ENCODE peak calls at places on chromosomes 11 and 22, in six cellular contexts. One of them, this sample, is unnamed.

GRCh38 chr11:2166091-2166851 is 5.3 kb upstream of the INS start:
- DNase-seq in fibroblast of mammary gland: no peak
- DNase-seq in heart left ventricle: no peak
- DNase-seq in fibroblast of pulmonary artery: no peak
- DNase-seq in progenitor cell of endocrine pancreas: peak
- DNase-seq in cardiac fibroblast: no peak
- DNase-seq in this sample: peak

GRCh38 chr22:32578752-32579151 is 104.1 kb downstream of the FBXO7 start:
- DNase-seq in progenitor cell of endocrine pancreas: no peak
- DNase-seq in fibroblast of mammary gland: no peak
- DNase-seq in heart left ventricle: no peak
- DNase-seq in cardiac fibroblast: no peak
- DNase-seq in fibroblast of pulmonary artery: no peak
- DNase-seq in this sample: no peak

GRCh38 chr11:112961751-112962747 is 829 bp downstream of the NCAM1 start:
- DNase-seq in fibroblast of pulmonary artery: no peak
- DNase-seq in fibroblast of mammary gland: no peak
- DNase-seq in cardiac fibroblast: no peak
- DNase-seq in progenitor cell of endocrine pancreas: peak
- DNase-seq in heart left ventricle: peak
- DNase-seq in this sample: no peak

GRCh38 chr11:64037027-64037633 is 1.4 kb downstream of the FLRT1 start:
- DNase-seq in fibroblast of mammary gland: no peak
- DNase-seq in fibroblast of pulmonary artery: no peak
- DNase-seq in progenitor cell of endocrine pancreas: no peak
- DNase-seq in heart left ventricle: no peak
- DNase-seq in cardiac fibroblast: no peak
- DNase-seq in this sample: no peak

GRCh38 chr22:31647516-31647915 is 14.5 kb downstream of the PISD start:
- DNase-seq in fibroblast of pulmonary artery: peak
- DNase-seq in heart left ventricle: no peak
- DNase-seq in cardiac fibroblast: peak
- DNase-seq in fibroblast of mammary gland: peak
- DNase-seq in progenitor cell of endocrine pancreas: no peak
- DNase-seq in this sample: no peak

GRCh38 chr11:117523680-117524079 is 196.0 kb downstream of the CEP164 start:
- DNase-seq in fibroblast of mammary gland: peak
- DNase-seq in heart left ventricle: no peak
- DNase-seq in progenitor cell of endocrine pancreas: no peak
- DNase-seq in fibroblast of pulmonary artery: peak
- DNase-seq in cardiac fibroblast: no peak
- DNase-seq in this sample: no peak

GRCh38 chr11:86592659-86593451 is 79.6 kb downstream of the ME3 start:
- DNase-seq in fibroblast of mammary gland: peak
- DNase-seq in progenitor cell of endocrine pancreas: no peak
- DNase-seq in cardiac fibroblast: peak
- DNase-seq in fibroblast of pulmonary artery: peak
- DNase-seq in heart left ventricle: peak
- DNase-seq in this sample: no peak

GRCh38 chr11:118142809-118143208 is 9.8 kb downstream of the SCN4B start:
- DNase-seq in cardiac fibroblast: no peak
- DNase-seq in fibroblast of mammary gland: no peak
- DNase-seq in fibroblast of pulmonary artery: no peak
- DNase-seq in progenitor cell of endocrine pancreas: no peak
- DNase-seq in heart left ventricle: peak
- DNase-seq in this sample: no peak

GRCh38 chr11:12598330-12599256 is 75.6 kb upstream of the TEAD1 start:
- DNase-seq in cardiac fibroblast: peak
- DNase-seq in progenitor cell of endocrine pancreas: no peak
- DNase-seq in heart left ventricle: no peak
- DNase-seq in fibroblast of pulmonary artery: peak
- DNase-seq in fibroblast of mammary gland: peak
- DNase-seq in this sample: no peak

GRCh38 chr11:111788051-111788450 is 21.9 kb upstream of the PPP2R1B start:
- DNase-seq in cardiac fibroblast: no peak
- DNase-seq in fibroblast of mammary gland: no peak
- DNase-seq in progenitor cell of endocrine pancreas: no peak
- DNase-seq in fibroblast of pulmonary artery: no peak
- DNase-seq in heart left ventricle: peak
- DNase-seq in this sample: no peak

GRCh38 chr11:116230453-116230852 is 542.3 kb downstream of the BUD13 start:
- DNase-seq in cardiac fibroblast: no peak
- DNase-seq in fibroblast of mammary gland: no peak
- DNase-seq in progenitor cell of endocrine pancreas: no peak
- DNase-seq in heart left ventricle: no peak
- DNase-seq in fibroblast of pulmonary artery: no peak
- DNase-seq in this sample: no peak

GRCh38 chr11:116194156-116194904 is 578.5 kb downstream of the BUD13 start:
- DNase-seq in fibroblast of mammary gland: no peak
- DNase-seq in fibroblast of pulmonary artery: no peak
- DNase-seq in heart left ventricle: no peak
- DNase-seq in progenitor cell of endocrine pancreas: no peak
- DNase-seq in cardiac fibroblast: no peak
- DNase-seq in this sample: no peak

GRCh38 chr22:18060646-18061620 is 16.9 kb upstream of the PEX26 start:
- DNase-seq in cardiac fibroblast: peak
- DNase-seq in fibroblast of pulmonary artery: peak
- DNase-seq in fibroblast of mammary gland: peak
- DNase-seq in heart left ventricle: no peak
- DNase-seq in progenitor cell of endocrine pancreas: no peak
- DNase-seq in this sample: no peak

GRCh38 chr22:19760652-19761002 is at the start of gene TBX1:
- DNase-seq in cardiac fibroblast: no peak
- DNase-seq in fibroblast of pulmonary artery: no peak
- DNase-seq in heart left ventricle: no peak
- DNase-seq in progenitor cell of endocrine pancreas: no peak
- DNase-seq in fibroblast of mammary gland: no peak
- DNase-seq in this sample: no peak

GRCh38 chr11:1034456-1035295 is 1.8 kb downstream of the MUC6 start:
- DNase-seq in fibroblast of pulmonary artery: no peak
- DNase-seq in fibroblast of mammary gland: no peak
- DNase-seq in progenitor cell of endocrine pancreas: no peak
- DNase-seq in heart left ventricle: no peak
- DNase-seq in cardiac fibroblast: no peak
- DNase-seq in this sample: no peak

GRCh38 chr11:65867284-65868071 is 5.1 kb downstream of the EFEMP2 start:
- DNase-seq in fibroblast of mammary gland: no peak
- DNase-seq in heart left ventricle: no peak
- DNase-seq in cardiac fibroblast: no peak
- DNase-seq in fibroblast of pulmonary artery: no peak
- DNase-seq in progenitor cell of endocrine pancreas: no peak
- DNase-seq in this sample: no peak

GRCh38 chr11:6413791-6414231 is 5.1 kb downstream of the APBB1 start:
- DNase-seq in heart left ventricle: no peak
- DNase-seq in progenitor cell of endocrine pancreas: no peak
- DNase-seq in cardiac fibroblast: no peak
- DNase-seq in fibroblast of mammary gland: no peak
- DNase-seq in fibroblast of pulmonary artery: no peak
- DNase-seq in this sample: no peak

GRCh38 chr11:27395556-27396258 is 32.7 kb upstream of the CCDC34 start:
- DNase-seq in fibroblast of mammary gland: no peak
- DNase-seq in fibroblast of pulmonary artery: peak
- DNase-seq in progenitor cell of endocrine pancreas: no peak
- DNase-seq in heart left ventricle: no peak
- DNase-seq in cardiac fibroblast: peak
- DNase-seq in this sample: no peak

GRCh38 chr11:102007567-102008437 is 39.4 kb upstream of the CFAP300 start:
- DNase-seq in fibroblast of pulmonary artery: peak
- DNase-seq in cardiac fibroblast: peak
- DNase-seq in progenitor cell of endocrine pancreas: no peak
- DNase-seq in fibroblast of mammary gland: peak
- DNase-seq in heart left ventricle: no peak
- DNase-seq in this sample: no peak

DNA sequence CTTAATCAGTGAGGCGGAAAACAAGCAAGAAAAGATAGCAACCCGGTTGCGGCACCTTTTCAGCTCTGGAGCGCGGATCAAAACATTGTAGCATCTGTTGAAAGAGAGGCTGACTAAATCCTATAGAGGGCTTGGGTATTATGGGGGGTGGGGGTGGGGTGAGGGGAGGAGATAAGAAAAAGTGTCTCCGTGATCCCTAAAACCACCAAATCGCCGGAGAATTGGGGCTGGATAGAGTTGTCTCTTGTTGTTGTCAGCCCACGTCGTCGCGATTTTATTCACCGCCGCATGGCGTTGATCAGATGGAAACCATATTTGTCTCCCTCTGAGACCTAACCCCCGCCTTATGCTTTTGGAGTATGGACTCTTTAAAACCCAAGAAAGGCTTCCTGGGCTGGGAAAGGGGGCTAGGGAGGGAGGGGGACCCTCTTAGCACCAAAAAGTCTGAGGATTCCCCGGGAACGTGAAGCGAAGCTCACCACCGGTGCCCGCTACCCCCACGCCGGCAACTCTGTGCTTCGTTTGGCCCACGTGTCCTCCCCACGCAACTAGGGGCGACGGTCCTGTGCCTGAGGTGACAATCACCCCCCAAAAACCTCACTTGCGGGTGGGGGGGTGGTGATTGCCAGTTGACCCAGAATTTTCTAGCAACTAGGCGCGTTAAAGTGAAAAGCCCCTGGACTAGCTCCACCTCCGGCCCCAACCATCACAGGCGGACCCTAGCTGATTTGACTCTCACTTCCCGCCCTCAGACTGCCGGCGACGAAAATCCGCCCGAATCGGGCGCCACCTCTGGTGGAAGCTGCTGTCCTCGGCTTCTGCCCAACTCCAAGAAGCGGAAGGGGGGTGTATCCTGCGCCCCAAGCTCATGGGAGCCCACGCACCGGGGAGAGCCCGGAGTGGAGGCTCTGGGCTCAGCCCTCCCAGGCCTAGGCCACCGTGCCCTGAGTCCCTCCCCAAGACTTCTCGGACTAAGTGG is 12.8 kb downstream of the PAX6 start:
- DNase-seq in cardiac fibroblast: no peak
- DNase-seq in fibroblast of pulmonary artery: no peak
- DNase-seq in progenitor cell of endocrine pancreas: no peak
- DNase-seq in fibroblast of mammary gland: no peak
- DNase-seq in heart left ventricle: no peak
- DNase-seq in this sample: no peak
- TF ChIP-seq CTCF in cardiac fibroblast: peak
- TF ChIP-seq CTCF in fibroblast of pulmonary artery: peak
- TF ChIP-seq CTCF in progenitor cell of endocrine pancreas: peak
- TF ChIP-seq CTCF in fibroblast of mammary gland: peak
- TF ChIP-seq CTCF in heart left ventricle: no peak
- TF ChIP-seq CTCF in this sample: peak

DNA sequence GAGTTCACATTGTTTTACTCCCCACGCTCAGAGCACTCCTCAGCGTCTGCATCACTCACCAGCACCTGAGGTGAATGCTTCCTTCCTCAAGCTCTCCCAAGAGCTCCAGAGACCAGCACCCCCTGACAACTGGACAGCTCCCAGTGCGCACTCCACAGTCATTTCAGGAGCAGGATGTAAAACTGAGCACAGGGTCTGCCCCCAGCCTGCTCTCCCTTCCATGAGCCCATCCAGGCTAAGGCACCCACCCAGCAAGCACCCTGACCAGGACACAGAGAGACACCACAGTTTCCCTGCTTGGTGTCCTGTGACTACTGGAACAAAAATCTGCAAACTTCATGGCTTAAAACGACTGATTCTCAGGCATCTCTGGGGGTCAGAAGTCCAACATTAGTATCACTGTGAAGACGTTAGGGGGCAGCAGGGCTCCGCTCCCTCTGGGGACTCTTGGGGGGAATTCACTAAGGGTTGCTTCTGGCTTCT is 3.3 kb downstream of the SCGB1D2 start:
- DNase-seq in fibroblast of mammary gland: peak
- DNase-seq in progenitor cell of endocrine pancreas: peak
- DNase-seq in heart left ventricle: no peak
- DNase-seq in cardiac fibroblast: peak
- DNase-seq in fibroblast of pulmonary artery: peak
- DNase-seq in this sample: no peak
- TF ChIP-seq CTCF in fibroblast of mammary gland: peak
- TF ChIP-seq CTCF in progenitor cell of endocrine pancreas: peak
- TF ChIP-seq CTCF in heart left ventricle: no peak
- TF ChIP-seq CTCF in cardiac fibroblast: peak
- TF ChIP-seq CTCF in fibroblast of pulmonary artery: peak
- TF ChIP-seq CTCF in this sample: peak

DNA sequence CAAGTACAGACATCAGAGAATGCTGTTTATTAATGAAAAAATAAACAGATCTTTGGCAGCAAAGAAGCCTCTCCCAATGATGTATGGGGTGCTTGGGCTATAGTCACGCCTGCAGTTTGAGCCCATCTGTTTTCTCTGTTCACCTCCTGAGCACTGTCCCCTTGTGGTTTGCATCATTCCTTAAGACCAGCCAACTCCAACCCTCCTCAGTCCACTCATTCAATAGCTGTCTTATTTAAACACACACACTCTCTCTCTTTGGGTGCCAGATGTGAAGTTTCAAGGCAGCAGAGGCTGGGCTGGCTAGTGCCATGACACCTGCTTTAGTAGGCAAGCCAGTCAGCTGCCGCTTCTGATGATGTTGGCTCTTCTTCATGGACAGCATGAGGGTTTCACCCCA is 58.1 kb downstream of the POLD3 start:
- DNase-seq in fibroblast of pulmonary artery: peak
- DNase-seq in fibroblast of mammary gland: peak
- DNase-seq in cardiac fibroblast: peak
- DNase-seq in progenitor cell of endocrine pancreas: no peak
- DNase-seq in heart left ventricle: peak
- DNase-seq in this sample: no peak
- TF ChIP-seq CTCF in fibroblast of pulmonary artery: no peak
- TF ChIP-seq CTCF in fibroblast of mammary gland: no peak
- TF ChIP-seq CTCF in cardiac fibroblast: no peak
- TF ChIP-seq CTCF in progenitor cell of endocrine pancreas: no peak
- TF ChIP-seq CTCF in heart left ventricle: no peak
- TF ChIP-seq CTCF in this sample: no peak

GRCh38 chr11:78359921-78360320 is 57.7 kb downstream of the GAB2 start:
- DNase-seq in fibroblast of mammary gland: no peak
- DNase-seq in heart left ventricle: no peak
- DNase-seq in fibroblast of pulmonary artery: no peak
- DNase-seq in cardiac fibroblast: no peak
- DNase-seq in progenitor cell of endocrine pancreas: no peak
- DNase-seq in this sample: no peak

GRCh38 chr11:78364128-78364751 is 53.4 kb downstream of the GAB2 start:
- DNase-seq in progenitor cell of endocrine pancreas: no peak
- DNase-seq in fibroblast of pulmonary artery: no peak
- DNase-seq in cardiac fibroblast: no peak
- DNase-seq in fibroblast of mammary gland: no peak
- DNase-seq in heart left ventricle: no peak
- DNase-seq in this sample: no peak

GRCh38 chr11:78365381-78365792 is 52.2 kb downstream of the GAB2 start:
- DNase-seq in progenitor cell of endocrine pancreas: peak
- DNase-seq in cardiac fibroblast: peak
- DNase-seq in fibroblast of mammary gland: no peak
- DNase-seq in fibroblast of pulmonary artery: peak
- DNase-seq in heart left ventricle: no peak
- DNase-seq in this sample: no peak

GRCh38 chr11:78363018-78363619 is 54.5 kb downstream of the GAB2 start:
- DNase-seq in cardiac fibroblast: no peak
- DNase-seq in fibroblast of pulmonary artery: no peak
- DNase-seq in heart left ventricle: no peak
- DNase-seq in progenitor cell of endocrine pancreas: no peak
- DNase-seq in fibroblast of mammary gland: no peak
- DNase-seq in this sample: no peak

DNA sequence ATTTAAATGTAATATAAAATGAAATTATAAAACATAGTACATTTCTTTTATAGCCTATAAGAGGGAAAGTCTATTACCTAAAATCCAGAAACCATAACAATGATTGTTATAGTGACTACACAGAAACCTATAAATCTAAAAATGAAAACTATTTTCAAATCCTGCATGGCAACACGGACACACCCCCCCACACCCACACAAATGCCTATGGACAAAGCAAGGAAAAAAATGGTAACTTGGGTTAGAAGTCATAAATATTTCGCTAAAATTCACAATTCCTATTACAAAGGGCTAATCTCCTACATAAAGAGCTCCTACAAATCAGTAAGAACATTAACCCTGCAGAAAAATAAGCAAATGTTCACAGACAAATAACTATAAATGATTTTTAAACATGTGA is 56.4 kb downstream of the GAB2 start:
- DNase-seq in cardiac fibroblast: no peak
- DNase-seq in fibroblast of mammary gland: no peak
- DNase-seq in heart left ventricle: no peak
- DNase-seq in progenitor cell of endocrine pancreas: no peak
- DNase-seq in fibroblast of pulmonary artery: no peak
- DNase-seq in this sample: no peak
- TF ChIP-seq CTCF in cardiac fibroblast: no peak
- TF ChIP-seq CTCF in fibroblast of mammary gland: no peak
- TF ChIP-seq CTCF in heart left ventricle: no peak
- TF ChIP-seq CTCF in progenitor cell of endocrine pancreas: no peak
- TF ChIP-seq CTCF in fibroblast of pulmonary artery: no peak
- TF ChIP-seq CTCF in this sample: no peak